ENCODE peak calls at places on chromosomes 2 and 18, in five cellular contexts. S is lung, J is AG04450, Q is AG10803, V is fibroblast of pulmonary artery. K is an unnamed sample.

GRCh38 chr2:69961496-69961895 is at the start of gene ASPRV1:
- DNase-seq in S (no peak), J (no peak), Q (no peak), V (no peak), K (no peak)

GRCh38 chr2:234425923-234426603 is 70.8 kb downstream of the ARL4C start:
- DNase-seq in S (no peak), J (no peak), Q (no peak), V (no peak), K (no peak)

GRCh38 chr2:188721231-188721630 is 252.9 kb upstream of the COL3A1 start:
- DNase-seq in S (peak), J (no peak), Q (peak), V (peak), K (peak)

GRCh38 chr2:219252084-219252483 is 959 bp upstream of the TUBA4B start:
- DNase-seq in S (no peak), J (no peak), Q (no peak), V (no peak), K (no peak)

GRCh38 chr2:150188177-150188576 is 299.3 kb downstream of the RND3 start:
- DNase-seq in S (no peak), J (no peak), Q (peak), V (no peak), K (peak)

GRCh38 chr2:102033028-102033749 is 41.4 kb downstream of the IL1R2 start:
- DNase-seq in S (peak), J (peak), Q (peak), V (peak), K (peak)

GRCh38 chr2:42047488-42048317 is at the start of gene PKDCC:
- DNase-seq in S (peak), J (peak), Q (peak), V (peak), K (peak)

GRCh38 chr2:178392215-178392614 is 58.8 kb downstream of the PRKRA start:
- DNase-seq in S (no peak), J (no peak), Q (peak), V (peak), K (peak)

GRCh38 chr2:238003234-238004032 is 36.6 kb downstream of the UBE2F start:
- DNase-seq in S (no peak), J (no peak), Q (no peak), V (no peak), K (no peak)

GRCh38 chr2:239958366-239958765 is 66.8 kb downstream of the NDUFA10 start:
- DNase-seq in S (no peak), J (no peak), Q (no peak), V (no peak), K (no peak)

GRCh38 chr2:486381-486780 is 190.8 kb downstream of the TMEM18 start:
- DNase-seq in S (no peak), J (no peak), Q (no peak), V (no peak), K (no peak)

GRCh38 chr2:18930977-18931376 is 341.6 kb upstream of the NT5C1B start:
- DNase-seq in S (no peak), J (no peak), Q (no peak), V (peak), K (peak)

GRCh38 chr18:62325806-62326645 is 916 bp downstream of the TNFRSF11A start:
- DNase-seq in S (no peak), J (no peak), Q (peak), V (peak), K (no peak)

GRCh38 chr18:35715139-35715538 is 133.6 kb downstream of the GALNT1 start:
- DNase-seq in S (no peak), J (no peak), Q (no peak), V (no peak), K (no peak)

GRCh38 chr2:127256381-127256780 is 36.3 kb upstream of the CYP27C1 start:
- DNase-seq in S (no peak), J (no peak), Q (no peak), V (no peak), K (no peak)

GRCh38 chr2:99784946-99785345 is 295.1 kb upstream of the REV1 start:
- DNase-seq in S (no peak), J (no peak), Q (no peak), V (no peak), K (no peak)

GRCh38 chr18:30997223-30997622 is 45.3 kb downstream of the DSC3 start:
- DNase-seq in S (no peak), J (no peak), Q (no peak), V (no peak), K (no peak)

GRCh38 chr2:105557021-105557420 is 158.2 kb upstream of the FHL2 start:
- DNase-seq in S (no peak), J (no peak), Q (no peak), V (peak), K (no peak)

GRCh38 chr2:105553538-105554196 is 154.8 kb upstream of the FHL2 start:
- DNase-seq in S (no peak), J (no peak), Q (peak), V (peak), K (peak)

GRCh38 chr2:105554235-105554634 is 155.4 kb upstream of the FHL2 start:
- DNase-seq in S (no peak), J (no peak), Q (no peak), V (no peak), K (no peak)

GRCh38 chr2:105557515-105557914 is 158.7 kb upstream of the FHL2 start:
- DNase-seq in S (no peak), J (no peak), Q (no peak), V (no peak), K (no peak)

DNA sequence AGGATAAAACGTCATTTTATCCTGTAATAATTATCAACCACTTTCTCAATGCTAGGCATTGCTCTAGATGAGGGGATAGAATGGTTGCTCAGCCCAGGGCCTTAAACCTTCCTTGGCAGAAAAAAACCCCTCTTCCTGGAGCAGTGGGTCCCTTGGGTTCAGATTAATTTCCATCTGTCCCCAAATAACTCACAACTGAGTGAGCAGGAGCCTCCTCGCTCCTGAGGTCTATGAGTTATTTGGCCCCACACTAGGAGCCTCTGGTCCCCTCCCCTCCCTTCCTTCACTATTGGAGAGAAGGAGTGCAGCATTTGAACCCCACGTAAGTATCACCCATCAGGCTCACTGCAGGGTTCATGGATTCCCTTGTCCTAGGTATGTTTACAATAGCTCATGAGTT is 157.5 kb upstream of the FHL2 start:
- DNase-seq in S (no peak), J (no peak), Q (no peak), V (no peak), K (no peak)
- TF ChIP-seq CTCF in S (no peak), J (no peak), Q (no peak), V (no peak), K (no peak)

DNA sequence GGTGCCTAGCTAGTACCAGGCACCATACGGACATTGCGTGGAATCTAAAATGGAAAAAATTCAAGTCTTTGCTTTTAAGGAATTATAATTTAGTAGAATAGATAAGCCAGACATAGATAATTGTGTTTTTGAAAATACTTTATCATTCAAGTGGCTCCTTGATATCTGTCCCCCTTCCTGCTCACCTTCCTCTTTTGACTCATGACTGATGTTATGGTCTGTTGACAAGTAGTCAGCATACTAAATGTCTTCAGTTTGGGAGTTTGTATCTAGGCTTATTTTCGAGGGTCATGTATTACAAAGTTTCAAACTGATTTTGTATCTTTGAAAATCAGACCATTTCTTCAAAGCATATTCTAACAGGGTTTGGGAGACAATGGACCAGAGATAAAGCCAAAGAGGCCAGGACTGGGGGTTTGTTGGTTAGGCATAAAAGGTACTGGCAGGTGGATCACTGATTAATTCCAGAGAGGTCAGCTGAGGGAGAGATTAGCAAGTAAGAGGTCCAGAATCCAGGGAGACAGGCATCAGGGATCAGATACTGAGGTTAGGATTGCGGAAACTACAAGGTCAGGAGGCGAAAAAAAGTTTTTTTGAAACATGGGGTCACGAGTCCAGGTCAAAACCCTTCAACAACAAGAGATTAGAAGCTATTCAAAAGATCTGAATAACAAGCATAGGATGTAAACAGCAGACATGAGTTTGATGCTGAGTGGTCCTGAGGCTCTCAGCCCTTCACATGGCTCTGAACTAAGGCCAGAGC is 31.5 kb upstream of the KLHL14 start:
- DNase-seq in S (no peak), J (no peak), Q (no peak), V (no peak), K (no peak)
- H3K4me3 ChIP-seq in S (no peak), J (no peak), Q (no peak), V (no peak), K (no peak)

GRCh38 chr2:168712053-168712452 is 90.4 kb upstream of the NOSTRIN start:
- DNase-seq in S (no peak), J (no peak), Q (no peak), V (no peak), K (no peak)
- TF ChIP-seq CTCF in S (no peak), J (no peak), Q (no peak), V (no peak), K (peak)

DNA sequence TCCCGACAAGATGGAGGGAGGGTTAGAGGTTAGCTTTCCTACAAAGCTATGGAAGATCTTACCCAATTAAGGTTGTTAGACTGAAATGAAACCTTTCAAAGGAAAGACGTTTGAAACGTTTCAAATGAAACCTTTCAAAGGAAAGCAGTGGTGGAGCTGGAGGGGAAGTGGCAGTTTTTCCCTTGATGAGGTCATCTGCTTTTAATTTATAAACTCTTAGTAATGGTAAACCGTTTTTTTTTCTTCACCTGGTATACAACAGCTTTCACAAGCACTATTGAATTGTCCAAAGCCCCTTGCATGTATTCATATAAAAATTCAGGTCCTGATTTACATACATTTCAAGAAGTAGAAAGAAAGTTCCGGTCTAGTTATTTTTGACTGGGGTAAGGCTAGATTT is 7.4 kb downstream of the PMAIP1 start:
- DNase-seq in S (no peak), J (no peak), Q (peak), V (no peak), K (no peak)
- H3K4me3 ChIP-seq in S (no peak), J (no peak), Q (no peak), V (no peak), K (no peak)

K was measured in fibroblast of the aortic adventitia.